ENCODE peak calls at places on chromosomes 1 and 21, in seven cellular contexts. One of them, this sample, is unnamed.

GRCh38 chr1:206769331-206769731 is 1.2 kb upstream of the IL19 start:
- DNase-seq in sigmoid colon: no peak
- DNase-seq in IMR-90: no peak
- DNase-seq in brain microvascular endothelial cell: no peak
- DNase-seq in psoas muscle: no peak
- DNase-seq in astrocyte of the spinal cord: no peak
- DNase-seq in uterus: no peak
- DNase-seq in this sample: no peak

GRCh38 chr1:164895026-164895907 is 336.3 kb downstream of the PBX1 start:
- DNase-seq in sigmoid colon: no peak
- DNase-seq in IMR-90: no peak
- DNase-seq in brain microvascular endothelial cell: no peak
- DNase-seq in psoas muscle: no peak
- DNase-seq in astrocyte of the spinal cord: no peak
- DNase-seq in uterus: no peak
- DNase-seq in this sample: no peak

GRCh38 chr1:164704954-164705353 is 146.0 kb downstream of the PBX1 start:
- DNase-seq in sigmoid colon: no peak
- DNase-seq in IMR-90: no peak
- DNase-seq in brain microvascular endothelial cell: no peak
- DNase-seq in psoas muscle: no peak
- DNase-seq in astrocyte of the spinal cord: no peak
- DNase-seq in uterus: no peak
- DNase-seq in this sample: no peak

GRCh38 chr1:200040516-200041138 is 13.1 kb downstream of the NR5A2 start:
- DNase-seq in sigmoid colon: no peak
- DNase-seq in IMR-90: no peak
- DNase-seq in brain microvascular endothelial cell: no peak
- DNase-seq in psoas muscle: no peak
- DNase-seq in astrocyte of the spinal cord: no peak
- DNase-seq in uterus: no peak
- DNase-seq in this sample: no peak

GRCh38 chr1:175893192-175893591 is 149.8 kb upstream of the TNR start:
- DNase-seq in sigmoid colon: no peak
- DNase-seq in IMR-90: peak
- DNase-seq in brain microvascular endothelial cell: peak
- DNase-seq in psoas muscle: no peak
- DNase-seq in astrocyte of the spinal cord: no peak
- DNase-seq in uterus: no peak
- DNase-seq in this sample: peak

GRCh38 chr21:45894107-45894810 is 87.3 kb upstream of the COL6A1 start:
- DNase-seq in sigmoid colon: peak
- DNase-seq in IMR-90: peak
- DNase-seq in brain microvascular endothelial cell: peak
- DNase-seq in psoas muscle: peak
- DNase-seq in astrocyte of the spinal cord: peak
- DNase-seq in uterus: peak
- DNase-seq in this sample: peak

GRCh38 chr21:42067531-42068255 is 3.4 kb upstream of the UMODL1 start:
- DNase-seq in sigmoid colon: no peak
- DNase-seq in IMR-90: no peak
- DNase-seq in brain microvascular endothelial cell: no peak
- DNase-seq in psoas muscle: no peak
- DNase-seq in astrocyte of the spinal cord: no peak
- DNase-seq in uterus: no peak
- DNase-seq in this sample: no peak

GRCh38 chr1:86695400-86695799 is 9.0 kb upstream of the SH3GLB1 start:
- DNase-seq in sigmoid colon: no peak
- DNase-seq in IMR-90: no peak
- DNase-seq in brain microvascular endothelial cell: no peak
- DNase-seq in psoas muscle: no peak
- DNase-seq in astrocyte of the spinal cord: peak
- DNase-seq in uterus: no peak
- DNase-seq in this sample: no peak

GRCh38 chr21:44814498-44815023 is 3.3 kb downstream of the SUMO3 start:
- DNase-seq in sigmoid colon: peak
- DNase-seq in IMR-90: no peak
- DNase-seq in brain microvascular endothelial cell: no peak
- DNase-seq in psoas muscle: no peak
- DNase-seq in astrocyte of the spinal cord: no peak
- DNase-seq in uterus: no peak
- DNase-seq in this sample: no peak

GRCh38 chr21:44813149-44813548 is 4.7 kb downstream of the SUMO3 start:
- DNase-seq in sigmoid colon: no peak
- DNase-seq in IMR-90: no peak
- DNase-seq in brain microvascular endothelial cell: no peak
- DNase-seq in psoas muscle: no peak
- DNase-seq in astrocyte of the spinal cord: no peak
- DNase-seq in uterus: no peak
- DNase-seq in this sample: no peak

GRCh38 chr21:44812640-44813039 is 5.2 kb downstream of the SUMO3 start:
- DNase-seq in sigmoid colon: no peak
- DNase-seq in IMR-90: no peak
- DNase-seq in brain microvascular endothelial cell: no peak
- DNase-seq in psoas muscle: no peak
- DNase-seq in astrocyte of the spinal cord: no peak
- DNase-seq in uterus: no peak
- DNase-seq in this sample: no peak

GRCh38 chr21:44813727-44814126 is 4.1 kb downstream of the SUMO3 start:
- DNase-seq in sigmoid colon: peak
- DNase-seq in IMR-90: no peak
- DNase-seq in brain microvascular endothelial cell: no peak
- DNase-seq in psoas muscle: no peak
- DNase-seq in astrocyte of the spinal cord: no peak
- DNase-seq in uterus: no peak
- DNase-seq in this sample: no peak

GRCh38 chr21:44810829-44811228 is 7.0 kb downstream of the SUMO3 start:
- DNase-seq in sigmoid colon: no peak
- DNase-seq in IMR-90: no peak
- DNase-seq in brain microvascular endothelial cell: no peak
- DNase-seq in psoas muscle: no peak
- DNase-seq in astrocyte of the spinal cord: no peak
- DNase-seq in uterus: no peak
- DNase-seq in this sample: no peak
- TF ChIP-seq CTCF in sigmoid colon: no peak
- TF ChIP-seq CTCF in IMR-90: no peak
- TF ChIP-seq CTCF in brain microvascular endothelial cell: no peak
- TF ChIP-seq CTCF in psoas muscle: no peak
- TF ChIP-seq CTCF in astrocyte of the spinal cord: no peak
- TF ChIP-seq CTCF in uterus: no peak
- TF ChIP-seq CTCF in this sample: no peak

GRCh38 chr1:230712470-230712942 is 1.4 kb downstream of the AGT start:
- DNase-seq in sigmoid colon: no peak
- DNase-seq in IMR-90: no peak
- DNase-seq in brain microvascular endothelial cell: no peak
- DNase-seq in psoas muscle: no peak
- DNase-seq in astrocyte of the spinal cord: no peak
- DNase-seq in uterus: no peak
- DNase-seq in this sample: no peak

GRCh38 chr1:230713915-230714764 is at the start of gene AGT:
- DNase-seq in sigmoid colon: peak
- DNase-seq in IMR-90: peak
- DNase-seq in brain microvascular endothelial cell: peak
- DNase-seq in psoas muscle: peak
- DNase-seq in astrocyte of the spinal cord: peak
- DNase-seq in uterus: peak
- DNase-seq in this sample: peak

GRCh38 chr1:230711245-230711644 is 2.7 kb downstream of the AGT start:
- DNase-seq in sigmoid colon: no peak
- DNase-seq in IMR-90: peak
- DNase-seq in brain microvascular endothelial cell: no peak
- DNase-seq in psoas muscle: no peak
- DNase-seq in astrocyte of the spinal cord: no peak
- DNase-seq in uterus: no peak
- DNase-seq in this sample: no peak

GRCh38 chr1:230713547-230713914 is 391 bp downstream of the AGT start:
- DNase-seq in sigmoid colon: no peak
- DNase-seq in IMR-90: no peak
- DNase-seq in brain microvascular endothelial cell: no peak
- DNase-seq in psoas muscle: no peak
- DNase-seq in astrocyte of the spinal cord: no peak
- DNase-seq in uterus: no peak
- DNase-seq in this sample: no peak

DNA sequence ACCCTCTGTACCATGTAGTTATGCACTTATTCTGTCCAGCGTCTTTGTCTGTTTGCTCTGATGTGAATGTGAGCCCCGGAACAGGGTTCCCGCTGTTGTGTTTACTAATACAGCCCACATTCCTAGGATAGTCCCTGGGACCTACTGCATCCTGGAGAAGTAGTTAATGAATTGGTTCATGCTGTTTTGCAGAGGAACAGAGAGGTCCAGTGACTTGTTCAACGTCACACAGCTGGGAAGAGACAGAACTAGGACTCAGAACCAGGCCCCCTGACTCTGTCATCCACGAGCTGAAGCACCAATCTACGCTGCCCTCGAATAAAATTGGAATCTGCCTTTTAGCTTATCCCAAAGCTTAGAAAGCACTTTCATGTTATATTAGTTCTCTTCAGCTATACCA is 784 bp downstream of the AGT start:
- DNase-seq in sigmoid colon: no peak
- DNase-seq in IMR-90: no peak
- DNase-seq in brain microvascular endothelial cell: no peak
- DNase-seq in psoas muscle: no peak
- DNase-seq in astrocyte of the spinal cord: no peak
- DNase-seq in uterus: no peak
- DNase-seq in this sample: no peak
- H3K4me3 ChIP-seq in sigmoid colon: no peak
- H3K4me3 ChIP-seq in IMR-90: no peak
- H3K4me3 ChIP-seq in brain microvascular endothelial cell: no peak
- H3K4me3 ChIP-seq in psoas muscle: peak
- H3K4me3 ChIP-seq in astrocyte of the spinal cord: no peak
- H3K4me3 ChIP-seq in uterus: no peak
- H3K4me3 ChIP-seq in this sample: no peak

DNA sequence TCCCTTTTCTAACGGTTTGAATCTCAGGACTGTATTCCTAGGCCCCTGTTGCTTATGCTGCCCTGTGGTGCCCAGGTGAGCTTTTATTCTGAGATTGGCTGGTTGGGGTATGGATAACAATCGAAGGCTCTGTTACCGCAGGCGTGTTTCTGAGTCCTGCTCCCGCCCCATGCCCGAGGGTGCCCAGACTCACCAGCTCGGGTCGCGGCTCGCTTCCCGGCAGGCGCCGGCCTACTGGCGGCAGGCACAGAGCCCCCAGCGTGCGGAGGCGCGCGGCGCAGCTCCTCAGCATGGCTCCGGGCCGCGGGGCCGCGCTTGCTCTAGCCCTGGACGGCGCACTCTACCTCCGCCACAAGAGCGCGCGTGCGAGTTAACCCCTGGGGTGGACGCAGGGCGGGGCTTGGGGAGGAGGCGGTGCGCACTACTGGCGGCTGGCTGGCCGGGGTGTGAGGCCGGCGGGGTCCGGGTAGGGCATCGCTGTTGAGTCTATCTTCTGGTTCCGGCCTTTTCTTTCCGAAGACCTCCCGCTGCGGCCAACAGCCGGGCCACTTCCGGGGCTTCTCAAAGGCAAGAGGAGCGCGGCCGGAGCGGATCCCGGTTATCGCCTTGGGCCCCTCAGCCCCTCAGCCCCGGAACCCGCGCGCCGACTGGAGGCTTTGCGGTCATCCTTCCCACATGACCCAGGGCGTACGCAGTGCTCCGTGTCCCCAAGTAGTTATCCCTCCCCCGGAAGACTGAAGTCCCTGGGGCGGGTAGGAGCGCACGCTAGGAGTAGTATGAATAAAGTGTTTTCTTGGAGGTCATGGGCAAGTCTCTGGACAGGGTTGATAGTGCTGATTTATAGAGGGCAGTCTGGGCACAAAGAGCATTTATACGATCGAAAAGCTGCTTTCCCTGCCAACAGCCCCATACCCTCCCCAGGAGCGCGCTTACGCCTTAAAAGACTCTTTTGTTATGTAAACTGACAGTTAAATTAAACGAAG is at the start of gene THEM4:
- DNase-seq in sigmoid colon: peak
- DNase-seq in IMR-90: peak
- DNase-seq in brain microvascular endothelial cell: peak
- DNase-seq in psoas muscle: peak
- DNase-seq in astrocyte of the spinal cord: peak
- DNase-seq in uterus: peak
- DNase-seq in this sample: peak
- TF ChIP-seq CTCF in sigmoid colon: peak
- TF ChIP-seq CTCF in IMR-90: peak
- TF ChIP-seq CTCF in brain microvascular endothelial cell: no peak
- TF ChIP-seq CTCF in psoas muscle: peak
- TF ChIP-seq CTCF in astrocyte of the spinal cord: peak
- TF ChIP-seq CTCF in uterus: peak
- TF ChIP-seq CTCF in this sample: peak

GRCh38 chr21:39387461-39388037 is 38.7 kb upstream of the HMGN1 start:
- DNase-seq in sigmoid colon: peak
- DNase-seq in IMR-90: peak
- DNase-seq in brain microvascular endothelial cell: peak
- DNase-seq in psoas muscle: peak
- DNase-seq in astrocyte of the spinal cord: peak
- DNase-seq in uterus: peak
- DNase-seq in this sample: peak
- H3K4me3 ChIP-seq in sigmoid colon: peak
- H3K4me3 ChIP-seq in IMR-90: peak
- H3K4me3 ChIP-seq in brain microvascular endothelial cell: peak
- H3K4me3 ChIP-seq in psoas muscle: peak
- H3K4me3 ChIP-seq in astrocyte of the spinal cord: peak
- H3K4me3 ChIP-seq in uterus: peak
- H3K4me3 ChIP-seq in this sample: peak

GRCh38 chr1:15885701-15886612 is 38.5 kb downstream of the SPEN start:
- DNase-seq in sigmoid colon: peak
- DNase-seq in IMR-90: peak
- DNase-seq in brain microvascular endothelial cell: peak
- DNase-seq in psoas muscle: peak
- DNase-seq in astrocyte of the spinal cord: peak
- DNase-seq in uterus: peak
- DNase-seq in this sample: peak
- TF ChIP-seq CTCF in sigmoid colon: no peak
- TF ChIP-seq CTCF in IMR-90: peak
- TF ChIP-seq CTCF in brain microvascular endothelial cell: peak
- TF ChIP-seq CTCF in psoas muscle: no peak
- TF ChIP-seq CTCF in astrocyte of the spinal cord: peak
- TF ChIP-seq CTCF in uterus: peak
- TF ChIP-seq CTCF in this sample: peak

DNA sequence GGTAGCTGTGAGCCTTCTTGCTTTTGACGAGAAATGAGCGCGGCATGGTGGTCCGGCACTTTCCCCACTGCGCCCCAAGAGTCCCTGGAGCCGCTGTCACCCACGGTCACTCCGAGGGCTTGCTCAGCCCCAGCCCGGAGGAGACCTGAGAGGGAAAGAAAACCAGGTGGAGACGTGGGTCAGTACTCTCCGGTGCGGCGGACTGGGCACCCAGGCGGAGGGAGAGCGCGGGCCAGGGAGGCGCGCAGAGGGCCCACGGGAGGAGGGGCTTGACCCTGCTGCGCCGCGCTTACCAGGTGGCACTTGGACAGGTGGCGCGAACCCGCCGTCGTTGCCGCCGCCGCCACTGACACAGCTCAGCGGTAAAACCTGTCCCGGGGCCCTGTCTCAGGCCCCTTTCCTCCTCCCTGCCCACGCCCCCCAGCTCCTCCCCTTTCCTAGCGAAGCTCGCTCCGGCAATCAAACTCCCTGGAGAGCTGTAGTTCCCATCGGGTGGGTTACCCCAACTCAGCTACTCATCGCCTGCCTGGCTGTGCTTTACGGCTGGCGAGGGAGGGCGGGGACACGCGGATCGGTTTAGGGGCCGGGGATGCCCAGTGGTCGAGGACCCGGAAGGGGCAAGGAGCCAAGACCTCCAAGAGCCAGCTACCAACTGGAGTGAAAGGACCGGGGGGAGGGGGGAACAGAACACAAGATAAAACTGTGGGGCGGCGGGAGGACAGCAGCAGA is 3.1 kb downstream of the GFI1 start:
- DNase-seq in sigmoid colon: no peak
- DNase-seq in IMR-90: no peak
- DNase-seq in brain microvascular endothelial cell: no peak
- DNase-seq in psoas muscle: no peak
- DNase-seq in astrocyte of the spinal cord: no peak
- DNase-seq in uterus: no peak
- DNase-seq in this sample: no peak
- H3K4me3 ChIP-seq in sigmoid colon: peak
- H3K4me3 ChIP-seq in IMR-90: no peak
- H3K4me3 ChIP-seq in brain microvascular endothelial cell: no peak
- H3K4me3 ChIP-seq in psoas muscle: peak
- H3K4me3 ChIP-seq in astrocyte of the spinal cord: no peak
- H3K4me3 ChIP-seq in uterus: no peak
- H3K4me3 ChIP-seq in this sample: no peak